ENCODE peak calls at places on chromosomes 4 and X, in five cellular contexts. T is mesenchymal stem cell, V is trophoblast cell, F is neuronal stem cell, Z is H1. S is an unnamed sample.

GRCh38 chr4:78534286-78534955 is 17.1 kb upstream of the ANXA3 start:
- DNase-seq in V (no peak), T (no peak), Z (no peak), F (no peak), S (no peak)

GRCh38 chrX:8815460-8816065 is 14.4 kb upstream of the FAM9A start:
- DNase-seq in V (peak), F (peak), T (peak), Z (no peak), S (no peak)

GRCh38 chrX:7132335-7133035 is 15.0 kb upstream of the STS start:
- DNase-seq in Z (no peak), T (peak), F (no peak), V (peak), S (peak)

GRCh38 chr4:3128976-3129375 is 54.5 kb downstream of the HTT start:
- DNase-seq in F (no peak), T (no peak), V (no peak), Z (no peak), S (no peak)

GRCh38 chr4:177041356-177041755 is 248.6 kb upstream of the VEGFC start:
- DNase-seq in Z (no peak), T (no peak), F (no peak), V (no peak), S (no peak)

GRCh38 chr4:244471-244870 is 60.8 kb downstream of the ZNF732 start:
- DNase-seq in F (no peak), Z (peak), V (peak), T (peak), S (peak)

GRCh38 chrX:23752740-23753435 is 9.8 kb upstream of the ACOT9 start:
- DNase-seq in V (peak), Z (no peak), F (no peak), T (peak), S (no peak)

GRCh38 chr4:84221704-84222103 is 277.4 kb downstream of the NKX6-1 start:
- DNase-seq in Z (no peak), F (no peak), T (no peak), V (no peak), S (no peak)

GRCh38 chr4:37799941-37800554 is 26.4 kb upstream of the PGM2 start:
- DNase-seq in F (no peak), V (peak), T (peak), Z (no peak), S (no peak)

GRCh38 chrX:110241816-110242215 is 76.1 kb downstream of the AMMECR1 start:
- DNase-seq in T (no peak), V (no peak), Z (no peak), F (no peak), S (no peak)

GRCh38 chrX:110244951-110245480 is 72.9 kb downstream of the AMMECR1 start:
- DNase-seq in Z (no peak), T (no peak), F (no peak), V (no peak), S (no peak)

GRCh38 chrX:110242371-110242770 is 75.5 kb downstream of the AMMECR1 start:
- DNase-seq in V (no peak), T (no peak), Z (no peak), F (no peak), S (no peak)
- H3K4me2 ChIP-seq in V (no peak), T (no peak), Z (no peak), F (no peak), S (no peak)

DNA sequence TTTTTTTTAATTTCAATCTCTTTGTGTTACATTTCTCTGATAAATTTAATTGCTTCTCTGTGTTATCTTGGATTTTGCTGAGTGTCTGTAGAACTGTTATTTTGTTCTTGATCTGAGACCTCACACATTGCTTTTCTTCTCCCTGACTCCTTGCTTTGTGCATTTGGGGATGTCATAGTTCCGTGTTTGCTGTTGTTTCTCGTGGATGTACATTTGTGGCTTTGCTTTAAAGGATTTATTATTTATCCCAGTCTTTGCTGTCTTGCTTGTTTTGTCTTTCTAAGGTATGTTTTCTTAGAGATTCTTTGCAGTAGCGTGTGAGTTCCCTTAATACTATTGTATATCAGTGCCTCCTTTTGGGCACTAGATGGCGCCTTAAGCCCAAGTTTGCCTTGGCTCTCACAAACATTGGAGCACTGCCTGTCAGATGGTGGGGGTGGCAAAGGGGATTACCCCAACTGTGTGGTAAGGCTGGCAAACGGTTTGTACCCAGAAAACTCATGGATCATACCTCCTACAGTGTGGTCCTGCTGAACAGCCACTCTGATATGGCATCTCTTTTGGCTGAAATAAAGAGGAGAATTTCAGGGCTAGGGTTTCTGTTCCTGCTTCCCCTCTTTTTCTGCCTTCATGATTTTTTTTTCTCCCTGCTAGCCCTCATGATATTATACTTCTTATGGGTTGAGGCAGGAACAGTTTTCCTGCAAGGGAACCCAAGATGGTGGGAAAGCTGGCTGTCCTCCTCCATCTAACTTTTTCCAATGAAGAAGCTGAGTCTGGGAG is 96.3 kb downstream of the PGRMC2 start:
- DNase-seq in V (peak), Z (peak), T (peak), F (peak), S (peak)
- H2AFZ ChIP-seq in V (no peak), Z (no peak), T (no peak), F (peak), S (no peak)

DNA sequence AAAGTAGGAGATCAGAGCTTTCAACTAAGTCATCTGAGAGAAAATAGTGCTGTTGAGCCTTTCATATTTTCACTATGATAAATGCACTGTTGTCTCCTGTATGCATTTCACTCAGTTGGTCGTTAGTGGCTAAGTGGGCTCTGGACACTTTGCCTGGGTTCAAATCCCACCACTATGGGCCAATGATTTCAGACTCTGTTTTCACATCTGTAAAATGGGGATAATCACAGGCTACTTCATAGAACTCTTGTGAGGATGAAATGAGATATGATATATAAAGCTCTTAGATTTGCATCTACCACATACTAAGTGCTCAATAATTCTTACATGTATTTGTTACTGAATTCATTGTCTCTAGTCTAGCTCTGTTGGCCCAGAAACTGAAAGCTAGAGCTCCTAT is 16.8 kb downstream of the LNX1 start:
- DNase-seq in T (no peak), Z (no peak), V (no peak), F (no peak), S (no peak)
- H2BK12ac ChIP-seq in T (no peak), Z (no peak), V (no peak), F (no peak), S (no peak)

GRCh38 chrX:150255441-150256296 is 107.4 kb upstream of the MAMLD1 start:
- DNase-seq in F (no peak), Z (no peak), T (no peak), V (no peak), S (no peak)

GRCh38 chrX:150258176-150258425 is 105.0 kb upstream of the MAMLD1 start:
- DNase-seq in V (no peak), F (no peak), Z (no peak), T (no peak), S (no peak)

GRCh38 chrX:150256297-150256650 is 106.8 kb upstream of the MAMLD1 start:
- DNase-seq in F (no peak), T (no peak), V (no peak), Z (no peak), S (no peak)

GRCh38 chrX:150258463-150259430 is 104.4 kb upstream of the MAMLD1 start:
- DNase-seq in F (no peak), Z (no peak), T (no peak), V (no peak), S (no peak)

GRCh38 chrX:150257348-150258175 is 105.6 kb upstream of the MAMLD1 start:
- DNase-seq in V (no peak), F (no peak), Z (peak), T (no peak), S (no peak)
- H3K4me2 ChIP-seq in V (no peak), F (no peak), Z (no peak), T (no peak), S (no peak)

DNA sequence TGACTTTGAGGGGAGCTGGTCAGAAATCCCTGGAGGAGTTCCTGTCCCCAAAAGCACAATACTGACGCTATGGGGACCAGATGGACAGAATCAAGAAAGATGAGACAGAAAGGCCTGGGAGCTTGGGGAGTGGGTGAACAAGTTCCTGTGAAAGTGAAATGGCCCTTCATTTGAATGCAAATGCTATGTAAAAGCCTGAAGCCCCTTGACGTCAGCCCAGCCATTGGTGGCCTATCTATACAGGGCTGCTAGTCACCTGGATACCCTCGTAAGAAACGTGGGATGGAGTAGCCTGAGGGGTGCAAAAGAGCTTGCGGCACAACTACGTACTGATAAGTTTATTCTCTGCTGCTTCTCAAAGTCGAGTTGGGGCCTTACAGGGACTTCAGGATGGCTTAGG is at the start of gene CDX4:
- DNase-seq in Z (peak), T (no peak), V (no peak), F (no peak), S (peak)
- H2AFZ ChIP-seq in Z (peak), T (no peak), V (no peak), F (no peak), S (no peak)

GRCh38 chr4:6621556-6621927 is 18.9 kb upstream of the MRFAP1 start:
- DNase-seq in Z (no peak), T (no peak), V (no peak), F (no peak), S (no peak)
- H2BK12ac ChIP-seq in Z (no peak), T (no peak), V (no peak), F (no peak), S (no peak)

DNA sequence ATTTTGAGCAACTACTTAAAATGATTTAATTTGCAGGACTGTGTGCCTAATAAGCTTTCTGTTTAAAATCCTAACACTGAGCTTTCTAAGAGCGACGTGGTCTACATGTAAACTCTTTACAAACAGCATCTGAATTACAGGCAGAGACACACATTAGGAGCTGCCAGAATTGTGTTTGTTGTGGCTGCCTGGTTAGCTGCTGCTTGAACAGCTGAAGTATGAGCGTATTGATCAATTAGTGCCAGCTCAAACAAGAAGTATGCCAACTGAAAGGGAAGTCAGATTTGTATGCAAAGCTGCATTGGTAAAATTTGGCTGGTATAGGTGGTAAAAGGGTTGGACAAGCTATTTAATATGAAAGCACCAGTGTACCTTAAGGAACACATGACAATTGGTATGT is 384.4 kb downstream of the PCDH7 start:
- DNase-seq in V (no peak), Z (no peak), F (no peak), T (peak), S (no peak)
- H3K4me2 ChIP-seq in V (no peak), Z (no peak), F (no peak), T (no peak), S (no peak)

GRCh38 chrX:39895228-39896110 is 202.3 kb downstream of the BCOR start:
- DNase-seq in Z (no peak), V (peak), F (no peak), T (no peak), S (no peak)
- H2AFZ ChIP-seq in Z (no peak), V (peak), F (no peak), T (no peak), S (no peak)

GRCh38 chrX:37371578-37371981 is 22.4 kb downstream of the PRRG1 start:
- DNase-seq in F (no peak), T (no peak), V (no peak), Z (no peak), S (no peak)
- H2BK12ac ChIP-seq in F (no peak), T (no peak), V (no peak), Z (no peak), S (no peak)

GRCh38 chrX:69538321-69538876 is 34.3 kb downstream of the NALF2 start:
- DNase-seq in F (peak), T (peak), V (peak), Z (peak), S (peak)
- H3K4me2 ChIP-seq in F (peak), T (peak), V (peak), Z (peak), S (peak)

S was measured in H9.